ENCODE peak calls at places on chromosomes 12 and 14, in four cellular contexts. V is HCT116, N is K562, H is HepG2. W is an unnamed sample.
A peak's percentile ranks its signal among the peaks of the same experiment; 100 is the strongest.

GRCh38 chr12:1518763-1519516 is 75.4 kb downstream of the FBXL14 start:
- DNase-seq in N (peak; percentile 35), V (peak; percentile 32), H (peak; percentile 66), W (peak; percentile 33)

GRCh38 chr14:95953111-95953724 is 76.6 kb downstream of the TUNAR start:
- DNase-seq in N (peak; percentile 7), H (no peak), V (no peak), W (no peak)

GRCh38 chr14:92898732-92899131 is 24.2 kb upstream of the CHGA start:
- DNase-seq in N (no peak), V (no peak), H (no peak), W (no peak)

GRCh38 chr12:110555509-110556406 is 27.4 kb downstream of the PPTC7 start:
- DNase-seq in N (no peak), V (no peak), H (no peak), W (no peak)

GRCh38 chr12:107759410-107759809 is 1.5 kb downstream of the PRDM4 start:
- DNase-seq in H (peak; percentile 23), N (peak; percentile 71), V (peak; percentile 47), W (no peak)

GRCh38 chr12:124648710-124649384 is 81.4 kb upstream of the NCOR2 start:
- DNase-seq in N (peak; percentile 33), V (no peak), H (no peak), W (no peak)

GRCh38 chr12:89345830-89346740 is 6.2 kb downstream of the DUSP6 start:
- DNase-seq in N (peak; percentile 76), V (peak; percentile 61), H (no peak), W (no peak)

GRCh38 chr12:100857418-100857817 is 62.8 kb downstream of the ANO4 start:
- DNase-seq in V (no peak), H (no peak), N (no peak), W (no peak)

GRCh38 chr14:75293920-75294648 is 15.5 kb downstream of the FOS start:
- DNase-seq in H (peak; percentile 91), N (peak; percentile 92), V (peak; percentile 88), W (no peak)

DNA sequence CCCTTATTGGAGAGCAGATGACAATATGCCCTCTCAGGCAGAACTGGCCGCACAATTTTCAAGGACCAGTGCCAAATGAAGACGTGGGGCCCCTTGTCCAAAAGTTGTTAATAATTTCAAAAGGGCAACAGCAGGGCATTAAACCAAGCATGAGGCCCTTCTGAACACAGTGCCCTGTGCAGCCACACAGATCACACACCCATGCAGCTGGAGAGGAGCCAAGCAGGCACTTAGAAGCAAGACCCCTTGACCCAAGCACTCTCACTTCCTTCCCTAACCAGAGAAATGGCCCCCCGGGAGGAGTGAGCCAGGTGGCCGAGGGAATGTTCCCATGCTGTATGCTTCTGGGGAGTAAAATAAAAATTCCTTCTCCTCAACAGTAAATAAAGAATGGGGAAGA is 114.0 kb upstream of the TMPO start:
- DNase-seq in V (no peak), N (no peak), H (no peak), W (no peak)
- TF ChIP-seq TCF7L2 in V (no peak), N (no peak), H (no peak), W (no peak)

DNA sequence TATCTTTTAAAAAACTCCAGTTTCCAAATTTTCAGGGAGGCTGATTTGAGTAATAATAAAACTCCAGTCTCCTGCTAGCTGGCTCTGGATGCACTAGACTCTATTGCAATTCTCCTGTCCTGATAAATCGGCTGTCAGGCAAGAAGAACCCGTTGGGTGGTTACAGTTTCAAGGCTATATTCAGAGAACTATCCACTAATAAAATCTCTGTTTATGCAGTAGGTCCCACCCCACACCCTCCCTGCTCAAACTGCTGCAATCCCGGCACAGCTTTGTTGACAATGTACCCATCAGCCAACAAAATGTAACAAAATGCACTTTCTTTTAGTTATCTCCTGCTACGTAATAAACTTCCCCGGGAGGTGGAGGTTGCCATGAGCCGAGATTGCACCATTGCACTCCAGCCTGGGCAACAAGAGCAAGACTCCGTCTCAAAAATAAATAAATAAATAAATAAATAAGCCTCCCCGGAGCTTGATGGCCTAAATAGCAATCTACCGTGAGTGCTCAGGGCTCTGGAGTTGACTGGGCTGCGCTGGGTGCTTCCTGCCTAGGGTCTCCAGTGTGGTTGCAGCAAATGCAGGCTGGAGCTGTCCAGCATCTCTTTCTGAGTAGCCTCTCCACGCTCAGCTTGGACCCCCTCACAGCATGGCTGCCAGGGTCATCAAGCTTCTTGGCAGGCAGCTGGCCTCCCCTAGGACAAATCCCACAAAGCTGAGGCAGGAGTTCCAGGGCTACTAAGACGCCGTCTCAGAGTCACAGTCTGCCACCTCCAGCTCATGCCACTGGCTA is 43.2 kb upstream of the FBRSL1 start:
- DNase-seq in N (no peak), H (no peak), V (no peak), W (no peak)
- TF ChIP-seq REST in N (no peak), H (peak; percentile 90), V (no peak), W (peak; percentile 62)

GRCh38 chr12:94390130-94390485 is 69.6 kb downstream of the CEP83 start:
- DNase-seq in N (no peak), H (no peak), V (no peak), W (no peak)
- H3K4me3 ChIP-seq in N (no peak overlapping the region), H (peak overlapping the region; percentile 50), V (no peak overlapping the region), W (no peak overlapping the region)

GRCh38 chr14:22966783-22967269 is 9.9 kb upstream of the HAUS4 start:
- DNase-seq in V (no peak), N (no peak), H (no peak), W (no peak)

DNA sequence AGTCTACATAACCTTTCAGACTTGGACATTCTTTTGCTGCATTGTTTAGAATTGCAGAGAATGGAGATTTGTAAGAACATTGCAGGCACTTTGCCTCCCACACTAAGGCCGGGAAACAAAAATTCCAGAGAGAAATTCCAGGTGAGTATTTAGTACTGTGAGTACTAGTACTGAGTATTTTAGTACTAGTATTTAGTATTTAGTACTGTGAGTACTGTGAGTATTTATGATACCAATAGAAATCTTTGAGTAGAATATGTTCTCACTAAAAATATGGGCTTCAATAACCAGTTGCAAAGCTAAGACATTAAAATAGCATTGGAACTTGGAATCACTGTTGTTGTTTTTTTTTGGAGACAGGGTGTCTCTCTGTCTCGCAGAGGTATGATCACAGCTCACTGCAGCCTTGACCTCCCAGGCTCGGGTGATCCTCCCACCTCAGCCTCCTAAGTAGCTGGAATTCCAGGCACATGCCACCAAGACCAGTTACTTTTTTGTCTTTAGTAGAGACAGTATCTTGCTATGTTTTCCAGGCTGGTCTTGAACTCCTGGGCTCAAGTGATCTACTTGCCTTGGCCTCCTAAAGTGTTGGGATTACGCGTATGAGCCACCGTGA is 5.3 kb upstream of the HAUS4 start:
- DNase-seq in H (no peak), V (no peak), N (no peak), W (no peak)
- TF ChIP-seq TCF7L2 in H (no peak), V (no peak), N (no peak), W (no peak)

GRCh38 chr12:105986779-105987686 is 151.7 kb downstream of the NUAK1 start:
- DNase-seq in N (no peak), V (no peak), H (no peak), W (no peak)
- TF ChIP-seq REST in N (no peak), V (no peak), H (no peak), W (no peak)

GRCh38 chr12:12224240-12224940 is 42.5 kb downstream of the LRP6 start:
- DNase-seq in V (no peak), N (peak; percentile 33), H (no peak), W (no peak)
- H3K4me3 ChIP-seq in V (no peak overlapping the region), N (no peak overlapping the region), H (no peak overlapping the region), W (no peak overlapping the region)

GRCh38 chr14:28783593-28784143 is 17.1 kb downstream of the FOXG1 start:
- DNase-seq in H (no peak), V (no peak), N (no peak), W (no peak)
- TF ChIP-seq TCF7L2 in H (no peak), V (no peak), N (no peak), W (no peak)

DNA sequence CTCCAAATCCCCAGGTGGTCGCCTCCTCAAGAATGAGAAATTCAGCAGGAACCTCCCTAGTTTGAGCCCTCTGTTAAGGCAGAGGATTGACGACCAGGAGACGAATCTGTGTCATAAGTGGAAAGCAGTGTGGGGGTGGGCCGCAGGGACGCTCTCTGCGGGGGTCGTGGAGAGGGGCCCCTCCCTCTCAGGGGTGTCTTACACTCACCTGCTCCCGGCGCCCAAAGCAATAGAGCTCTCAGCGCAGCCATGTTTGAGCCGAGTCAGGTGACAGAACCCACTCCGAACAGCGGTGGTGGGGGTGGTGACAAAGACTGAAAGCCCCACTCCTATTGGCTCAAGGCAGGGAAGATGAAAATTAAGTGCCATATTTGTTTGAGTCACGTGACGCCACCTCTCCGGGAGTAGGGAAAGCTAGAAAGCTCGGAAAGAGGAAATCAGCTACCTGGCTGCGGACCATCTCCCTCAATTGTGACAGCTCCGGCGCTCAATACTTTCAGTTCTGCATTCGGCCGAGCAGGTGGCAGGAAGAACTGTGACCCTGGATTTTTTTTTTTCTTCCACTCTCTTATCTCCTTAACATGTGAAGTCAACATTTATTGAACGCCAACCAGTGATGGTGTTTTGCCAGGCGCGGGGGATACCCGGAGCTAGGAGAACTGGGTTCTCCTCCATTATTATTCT is at the start of gene ZFYVE26:
- DNase-seq in H (peak; percentile 98), N (peak; percentile 93), V (peak; percentile 90), W (peak; percentile 85)
- TF ChIP-seq REST in H (no peak), N (no peak), V (no peak), W (no peak)

GRCh38 chr12:12467222-12467621 is 95.4 kb downstream of the DUSP16 start:
- DNase-seq in H (no peak), N (no peak), V (no peak), W (no peak)
- H3K4me3 ChIP-seq in H (no peak overlapping the region), N (no peak overlapping the region), V (no peak overlapping the region), W (no peak overlapping the region)

DNA sequence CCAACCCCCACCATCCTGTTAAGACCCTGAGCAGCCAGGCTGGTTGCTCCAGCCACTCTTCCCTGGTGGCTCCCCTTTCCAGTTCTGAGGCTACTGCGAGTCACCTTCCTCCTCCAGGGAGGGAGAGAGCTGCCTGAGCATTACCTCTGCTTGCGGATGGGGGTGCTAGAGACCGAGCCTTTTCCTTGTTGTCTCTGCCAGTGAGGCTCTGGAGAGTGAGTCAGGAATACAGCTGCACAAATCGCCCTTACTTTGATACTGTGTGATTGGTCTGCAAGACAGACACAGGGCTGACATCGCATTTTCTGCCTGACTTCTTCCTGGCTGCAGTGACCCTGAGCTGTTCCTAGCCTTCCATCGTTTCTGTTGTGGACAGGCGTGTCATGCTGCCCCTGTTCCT is 94.3 kb downstream of the SLC25A47 start:
- DNase-seq in H (peak; percentile 55), N (peak; percentile 81), V (peak; percentile 63), W (peak; percentile 66)
- TF ChIP-seq TCF7L2 in H (no peak), N (no peak), V (no peak), W (no peak)